ENCODE peak calls at places on chromosomes 7 and 10, in eight cellular contexts. One of them, this sample, is unnamed.

GRCh38 chr10:14592026-14592425 is 182.7 kb downstream of the FAM107B start:
- DNase-seq in sciatic nerve: no peak
- DNase-seq in NCI-H1436: no peak
- DNase-seq in glutamatergic neuron: no peak
- DNase-seq in EL: no peak
- DNase-seq in AG09319: no peak
- DNase-seq in activated CD4-positive, alpha-beta T cell treated with anti-CD3 and anti-CD28 coated beads for 4 hours: no peak
- DNase-seq in putamen: no peak
- DNase-seq in this sample: no peak

GRCh38 chr7:122352454-122352853 is 47.9 kb upstream of the FEZF1 start:
- DNase-seq in sciatic nerve: no peak
- DNase-seq in NCI-H1436: no peak
- DNase-seq in glutamatergic neuron: no peak
- DNase-seq in EL: no peak
- DNase-seq in AG09319: no peak
- DNase-seq in activated CD4-positive, alpha-beta T cell treated with anti-CD3 and anti-CD28 coated beads for 4 hours: no peak
- DNase-seq in putamen: no peak
- DNase-seq in this sample: no peak

GRCh38 chr10:101841826-101842225 is 1.8 kb downstream of the KCNIP2 start:
- DNase-seq in sciatic nerve: no peak
- DNase-seq in NCI-H1436: no peak
- DNase-seq in glutamatergic neuron: no peak
- DNase-seq in EL: no peak
- DNase-seq in AG09319: no peak
- DNase-seq in activated CD4-positive, alpha-beta T cell treated with anti-CD3 and anti-CD28 coated beads for 4 hours: no peak
- DNase-seq in putamen: no peak
- DNase-seq in this sample: no peak

GRCh38 chr7:1314908-1315450 is 82.3 kb downstream of the UNCX start:
- DNase-seq in sciatic nerve: no peak
- DNase-seq in NCI-H1436: no peak
- DNase-seq in glutamatergic neuron: no peak
- DNase-seq in EL: no peak
- DNase-seq in AG09319: no peak
- DNase-seq in activated CD4-positive, alpha-beta T cell treated with anti-CD3 and anti-CD28 coated beads for 4 hours: no peak
- DNase-seq in putamen: no peak
- DNase-seq in this sample: no peak

GRCh38 chr10:95404864-95405263 is 114.1 kb upstream of the PDLIM1 start:
- DNase-seq in sciatic nerve: no peak
- DNase-seq in NCI-H1436: no peak
- DNase-seq in glutamatergic neuron: no peak
- DNase-seq in EL: no peak
- DNase-seq in AG09319: no peak
- DNase-seq in activated CD4-positive, alpha-beta T cell treated with anti-CD3 and anti-CD28 coated beads for 4 hours: no peak
- DNase-seq in putamen: no peak
- DNase-seq in this sample: no peak

GRCh38 chr7:4074407-4074806 is 607.7 kb upstream of the FOXK1 start:
- DNase-seq in sciatic nerve: no peak
- DNase-seq in NCI-H1436: no peak
- DNase-seq in glutamatergic neuron: no peak
- DNase-seq in EL: no peak
- DNase-seq in AG09319: no peak
- DNase-seq in activated CD4-positive, alpha-beta T cell treated with anti-CD3 and anti-CD28 coated beads for 4 hours: no peak
- DNase-seq in putamen: no peak
- DNase-seq in this sample: peak

GRCh38 chr10:122461367-122461728 is at the start of gene HTRA1:
- DNase-seq in sciatic nerve: peak
- DNase-seq in NCI-H1436: no peak
- DNase-seq in glutamatergic neuron: peak
- DNase-seq in EL: peak
- DNase-seq in AG09319: peak
- DNase-seq in activated CD4-positive, alpha-beta T cell treated with anti-CD3 and anti-CD28 coated beads for 4 hours: no peak
- DNase-seq in putamen: peak
- DNase-seq in this sample: peak

GRCh38 chr10:17144757-17145156 is 15.1 kb upstream of the CUBN start:
- DNase-seq in sciatic nerve: no peak
- DNase-seq in NCI-H1436: no peak
- DNase-seq in glutamatergic neuron: no peak
- DNase-seq in EL: no peak
- DNase-seq in AG09319: no peak
- DNase-seq in activated CD4-positive, alpha-beta T cell treated with anti-CD3 and anti-CD28 coated beads for 4 hours: peak
- DNase-seq in putamen: no peak
- DNase-seq in this sample: no peak

GRCh38 chr10:62079885-62080559 is 178.5 kb downstream of the ARID5B start:
- DNase-seq in sciatic nerve: no peak
- DNase-seq in NCI-H1436: no peak
- DNase-seq in glutamatergic neuron: no peak
- DNase-seq in EL: no peak
- DNase-seq in AG09319: no peak
- DNase-seq in activated CD4-positive, alpha-beta T cell treated with anti-CD3 and anti-CD28 coated beads for 4 hours: no peak
- DNase-seq in putamen: no peak
- DNase-seq in this sample: no peak

GRCh38 chr7:87231243-87231642 is 11.7 kb upstream of the TMEM243 start:
- DNase-seq in sciatic nerve: no peak
- DNase-seq in NCI-H1436: no peak
- DNase-seq in glutamatergic neuron: no peak
- DNase-seq in EL: no peak
- DNase-seq in AG09319: no peak
- DNase-seq in activated CD4-positive, alpha-beta T cell treated with anti-CD3 and anti-CD28 coated beads for 4 hours: no peak
- DNase-seq in putamen: no peak
- DNase-seq in this sample: no peak

GRCh38 chr7:115096262-115096661 is 174.4 kb downstream of the MDFIC start:
- DNase-seq in sciatic nerve: no peak
- DNase-seq in NCI-H1436: no peak
- DNase-seq in glutamatergic neuron: no peak
- DNase-seq in EL: no peak
- DNase-seq in AG09319: no peak
- DNase-seq in activated CD4-positive, alpha-beta T cell treated with anti-CD3 and anti-CD28 coated beads for 4 hours: no peak
- DNase-seq in putamen: no peak
- DNase-seq in this sample: no peak

GRCh38 chr10:115222039-115222438 is 128.9 kb downstream of the ATRNL1 start:
- DNase-seq in sciatic nerve: no peak
- DNase-seq in NCI-H1436: no peak
- DNase-seq in glutamatergic neuron: no peak
- DNase-seq in EL: no peak
- DNase-seq in AG09319: no peak
- DNase-seq in activated CD4-positive, alpha-beta T cell treated with anti-CD3 and anti-CD28 coated beads for 4 hours: no peak
- DNase-seq in putamen: no peak
- DNase-seq in this sample: no peak